ENCODE peak calls at places on chromosomes 16 and 17, in six cellular contexts. One of them, this sample, is unnamed.
A peak's percentile ranks its signal among the peaks of the same experiment; 100 is the strongest.

GRCh38 chr17:71412803-71413202 is 708.0 kb upstream of the SOX9 start:
- DNase-seq in trophoblast cell: peak; percentile 8
- DNase-seq in H9: no peak
- DNase-seq in H1: no peak
- DNase-seq in mesendoderm: no peak
- DNase-seq in mesenchymal stem cell: peak; percentile 94
- DNase-seq in this sample: no peak

GRCh38 chr17:79878346-79878745 is 39.1 kb upstream of the CBX4 start:
- DNase-seq in H9: no peak
- DNase-seq in mesenchymal stem cell: no peak
- DNase-seq in trophoblast cell: no peak
- DNase-seq in H1: no peak
- DNase-seq in mesendoderm: no peak
- DNase-seq in this sample: no peak

GRCh38 chr16:54933281-54934150 is 2.9 kb downstream of the IRX5 start:
- DNase-seq in mesendoderm: peak; percentile 18
- DNase-seq in H9: peak; percentile 41
- DNase-seq in mesenchymal stem cell: no peak
- DNase-seq in trophoblast cell: no peak
- DNase-seq in H1: no peak
- DNase-seq in this sample: peak; percentile 48

GRCh38 chr16:68902376-68903345 is 59.3 kb downstream of the TANGO6 start:
- DNase-seq in trophoblast cell: peak; percentile 55
- DNase-seq in H1: no peak
- DNase-seq in mesendoderm: peak; percentile 81
- DNase-seq in mesenchymal stem cell: peak; percentile 48
- DNase-seq in H9: peak; percentile 65
- DNase-seq in this sample: peak; percentile 55

GRCh38 chr16:23754594-23755483 is at the start of gene CHP2:
- DNase-seq in mesenchymal stem cell: no peak
- DNase-seq in trophoblast cell: no peak
- DNase-seq in H1: no peak
- DNase-seq in mesendoderm: peak; percentile 6
- DNase-seq in H9: peak; percentile 58
- DNase-seq in this sample: no peak

GRCh38 chr17:79478051-79478461 is 132.8 kb downstream of the RBFOX3 start:
- DNase-seq in H9: no peak
- DNase-seq in trophoblast cell: no peak
- DNase-seq in H1: no peak
- DNase-seq in mesendoderm: no peak
- DNase-seq in mesenchymal stem cell: no peak
- DNase-seq in this sample: no peak

GRCh38 chr17:48127371-48128051 is 19.9 kb downstream of the SNX11 start:
- DNase-seq in H9: no peak
- DNase-seq in trophoblast cell: peak; percentile 15
- DNase-seq in mesenchymal stem cell: peak; percentile 16
- DNase-seq in H1: no peak
- DNase-seq in mesendoderm: peak; percentile 34
- DNase-seq in this sample: no peak

GRCh38 chr16:53881371-53881770 is 177.4 kb downstream of the FTO start:
- DNase-seq in H1: no peak
- DNase-seq in trophoblast cell: peak; percentile 47
- DNase-seq in H9: no peak
- DNase-seq in mesenchymal stem cell: peak; percentile 85
- DNase-seq in mesendoderm: peak; percentile 24
- DNase-seq in this sample: no peak

GRCh38 chr17:81518785-81519283 is 6.2 kb upstream of the ACTG1 start:
- DNase-seq in H9: no peak
- DNase-seq in mesendoderm: peak; percentile 61
- DNase-seq in H1: no peak
- DNase-seq in trophoblast cell: peak; percentile 37
- DNase-seq in mesenchymal stem cell: no peak
- DNase-seq in this sample: no peak

GRCh38 chr17:8015957-8016631 is 13.7 kb downstream of the GUCY2D start:
- DNase-seq in mesenchymal stem cell: no peak
- DNase-seq in H9: peak; percentile 75
- DNase-seq in mesendoderm: no peak
- DNase-seq in H1: no peak
- DNase-seq in trophoblast cell: no peak
- DNase-seq in this sample: no peak

GRCh38 chr17:82449136-82449882 is 1.2 kb downstream of the CYBC1 start:
- DNase-seq in H1: no peak
- DNase-seq in mesendoderm: peak; percentile 31
- DNase-seq in H9: peak; percentile 71
- DNase-seq in trophoblast cell: no peak
- DNase-seq in mesenchymal stem cell: no peak
- DNase-seq in this sample: no peak

GRCh38 chr16:83330251-83330650 is 477.5 kb upstream of the HSBP1 start:
- DNase-seq in trophoblast cell: no peak
- DNase-seq in mesendoderm: peak; percentile 7
- DNase-seq in H9: no peak
- DNase-seq in mesenchymal stem cell: no peak
- DNase-seq in H1: no peak
- DNase-seq in this sample: no peak

GRCh38 chr16:84120023-84120422 is 3.3 kb upstream of the MBTPS1 start:
- DNase-seq in mesenchymal stem cell: no peak
- DNase-seq in trophoblast cell: no peak
- DNase-seq in H1: no peak
- DNase-seq in mesendoderm: no peak
- DNase-seq in H9: no peak
- DNase-seq in this sample: no peak

GRCh38 chr17:28716740-28717577 is 709 bp downstream of the RAB34 start:
- DNase-seq in mesendoderm: peak; percentile 57
- DNase-seq in H9: peak; percentile 55
- DNase-seq in trophoblast cell: peak; percentile 27
- DNase-seq in mesenchymal stem cell: peak; percentile 62
- DNase-seq in H1: no peak
- DNase-seq in this sample: peak; percentile 51

GRCh38 chr16:57675752-57676623 is 7.9 kb downstream of the ADGRG3 start:
- DNase-seq in H1: peak; percentile 13
- DNase-seq in mesendoderm: peak; percentile 83
- DNase-seq in H9: peak; percentile 61
- DNase-seq in mesenchymal stem cell: no peak
- DNase-seq in trophoblast cell: peak; percentile 52
- DNase-seq in this sample: no peak

GRCh38 chr16:11843861-11844260 is 7.5 kb downstream of the RSL1D1 start:
- DNase-seq in mesenchymal stem cell: no peak
- DNase-seq in H9: no peak
- DNase-seq in H1: no peak
- DNase-seq in trophoblast cell: no peak
- DNase-seq in mesendoderm: no peak
- DNase-seq in this sample: no peak

GRCh38 chr16:69561901-69562300 is 3.9 kb upstream of the NFAT5 start:
- DNase-seq in H9: no peak
- DNase-seq in trophoblast cell: no peak
- DNase-seq in mesenchymal stem cell: no peak
- DNase-seq in H1: no peak
- DNase-seq in mesendoderm: no peak
- DNase-seq in this sample: no peak

GRCh38 chr17:49646391-49647255 is 31.3 kb downstream of the SPOP start:
- DNase-seq in mesendoderm: peak; percentile 45
- DNase-seq in mesenchymal stem cell: peak; percentile 86
- DNase-seq in H9: peak; percentile 35
- DNase-seq in trophoblast cell: peak; percentile 75
- DNase-seq in H1: no peak
- DNase-seq in this sample: no peak

GRCh38 chr16:4574919-4575705 is 19.0 kb downstream of the C16orf96 start:
- DNase-seq in H1: peak; percentile 49
- DNase-seq in mesenchymal stem cell: no peak
- DNase-seq in mesendoderm: peak; percentile 47
- DNase-seq in H9: peak; percentile 72
- DNase-seq in trophoblast cell: no peak
- DNase-seq in this sample: no peak

DNA sequence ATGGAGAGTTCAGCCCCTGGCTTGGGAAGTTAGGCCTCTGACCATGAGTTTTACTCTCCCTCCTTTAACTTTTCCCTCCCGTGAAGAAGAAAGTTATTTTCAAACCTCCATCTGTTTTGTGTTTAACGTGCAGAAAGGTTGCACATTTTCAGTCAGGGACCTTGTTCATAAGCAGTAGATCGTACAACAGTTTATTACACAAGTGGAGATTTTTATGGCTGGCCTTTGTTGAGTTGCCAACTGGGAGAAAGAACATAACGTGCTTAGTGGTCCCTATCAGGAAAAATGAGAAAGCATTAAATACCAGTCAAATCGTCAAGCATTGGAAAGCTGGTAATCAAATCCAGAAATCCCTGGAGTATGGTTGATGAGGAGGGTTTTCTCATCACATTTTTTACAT is 117.9 kb upstream of the MYOCD start:
- DNase-seq in H1: no peak
- DNase-seq in H9: no peak
- DNase-seq in trophoblast cell: no peak
- DNase-seq in mesenchymal stem cell: no peak
- DNase-seq in mesendoderm: no peak
- DNase-seq in this sample: no peak
- H3K18ac ChIP-seq in H1: no peak overlapping the region
- H3K18ac ChIP-seq in H9: no peak overlapping the region
- H3K18ac ChIP-seq in trophoblast cell: no peak overlapping the region
- H3K18ac ChIP-seq in mesenchymal stem cell: no peak overlapping the region
- H3K18ac ChIP-seq in mesendoderm: no peak overlapping the region
- H3K18ac ChIP-seq in this sample: no peak overlapping the region

DNA sequence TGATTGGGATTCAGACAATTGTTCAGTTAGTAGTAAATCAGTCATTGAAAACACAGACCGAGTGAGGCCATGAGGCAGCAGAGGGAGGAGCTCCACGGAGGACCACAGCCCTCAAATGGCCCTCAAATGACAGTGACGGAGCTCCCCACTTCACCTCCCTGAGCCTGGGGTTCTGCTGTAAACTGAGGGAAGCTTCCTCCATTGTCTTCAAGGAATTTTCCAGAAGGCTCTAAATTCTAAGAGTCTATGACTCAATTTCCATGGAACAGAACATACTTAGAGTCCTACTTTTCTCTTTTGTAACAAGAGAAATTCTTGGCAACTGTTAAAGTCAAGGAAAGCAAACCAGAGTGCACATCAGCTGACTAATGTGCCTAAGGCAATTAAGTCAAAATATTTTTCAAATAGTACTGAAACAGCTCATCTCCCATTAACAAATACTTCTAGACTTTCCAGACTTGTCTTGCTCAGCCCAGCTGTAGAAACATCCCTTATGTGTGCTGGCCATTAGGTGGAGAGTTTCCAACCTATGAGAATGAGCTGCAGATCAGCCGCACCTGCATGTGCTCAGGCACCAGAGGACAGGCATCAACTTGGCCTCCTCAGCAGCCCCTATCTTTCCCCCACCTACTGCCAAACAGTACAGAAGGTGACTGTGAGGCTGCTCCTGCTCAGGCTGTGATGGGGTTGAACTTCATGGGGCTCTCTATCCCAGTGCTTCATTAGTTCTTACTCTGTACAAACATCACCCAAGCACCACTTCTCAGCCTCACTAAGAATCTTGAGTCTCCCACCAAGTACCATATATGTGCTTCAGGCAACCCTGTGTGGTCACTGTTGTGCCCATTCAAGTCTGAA is 32.3 kb downstream of the TEX2 start:
- DNase-seq in H9: no peak
- DNase-seq in trophoblast cell: peak; percentile 94
- DNase-seq in mesendoderm: no peak
- DNase-seq in mesenchymal stem cell: peak; percentile 87
- DNase-seq in H1: no peak
- DNase-seq in this sample: no peak
- H4K8ac ChIP-seq in H9: no peak overlapping the region
- H4K8ac ChIP-seq in trophoblast cell: peak overlapping the region; percentile 67
- H4K8ac ChIP-seq in mesendoderm: no peak overlapping the region
- H4K8ac ChIP-seq in mesenchymal stem cell: peak overlapping the region; percentile 33
- H4K8ac ChIP-seq in H1: no peak overlapping the region
- H4K8ac ChIP-seq in this sample: no peak overlapping the region

GRCh38 chr16:82071421-82071820 is 36.4 kb downstream of the HSD17B2 start:
- DNase-seq in mesenchymal stem cell: no peak
- DNase-seq in H1: no peak
- DNase-seq in mesendoderm: no peak
- DNase-seq in trophoblast cell: no peak
- DNase-seq in H9: no peak
- DNase-seq in this sample: no peak
- H3K18ac ChIP-seq in mesenchymal stem cell: no peak overlapping the region
- H3K18ac ChIP-seq in H1: no peak overlapping the region
- H3K18ac ChIP-seq in mesendoderm: no peak overlapping the region
- H3K18ac ChIP-seq in trophoblast cell: no peak overlapping the region
- H3K18ac ChIP-seq in H9: no peak overlapping the region
- H3K18ac ChIP-seq in this sample: no peak overlapping the region

GRCh38 chr17:74956093-74956492 is 16.5 kb downstream of the HID1 start:
- DNase-seq in trophoblast cell: no peak
- DNase-seq in mesendoderm: no peak
- DNase-seq in mesenchymal stem cell: no peak
- DNase-seq in H1: no peak
- DNase-seq in H9: no peak
- DNase-seq in this sample: no peak

GRCh38 chr17:74952431-74953128 is 16.9 kb downstream of the OTOP3 start:
- DNase-seq in H9: no peak
- DNase-seq in mesendoderm: no peak
- DNase-seq in mesenchymal stem cell: no peak
- DNase-seq in trophoblast cell: no peak
- DNase-seq in H1: no peak
- DNase-seq in this sample: no peak

GRCh38 chr17:74953129-74953687 is 17.5 kb downstream of the OTOP3 start:
- DNase-seq in mesendoderm: no peak
- DNase-seq in trophoblast cell: no peak
- DNase-seq in H9: no peak
- DNase-seq in H1: no peak
- DNase-seq in mesenchymal stem cell: no peak
- DNase-seq in this sample: no peak

GRCh38 chr17:74954115-74954514 is 18.4 kb downstream of the OTOP3 start:
- DNase-seq in H9: no peak
- DNase-seq in trophoblast cell: no peak
- DNase-seq in mesendoderm: no peak
- DNase-seq in H1: no peak
- DNase-seq in mesenchymal stem cell: no peak
- DNase-seq in this sample: no peak

GRCh38 chr17:74954665-74955421 is 17.7 kb downstream of the HID1 start:
- DNase-seq in H1: no peak
- DNase-seq in H9: no peak
- DNase-seq in trophoblast cell: no peak
- DNase-seq in mesenchymal stem cell: no peak
- DNase-seq in mesendoderm: no peak
- DNase-seq in this sample: no peak
- H4K8ac ChIP-seq in H1: no peak overlapping the region
- H4K8ac ChIP-seq in H9: no peak overlapping the region
- H4K8ac ChIP-seq in trophoblast cell: no peak overlapping the region
- H4K8ac ChIP-seq in mesenchymal stem cell: no peak overlapping the region
- H4K8ac ChIP-seq in mesendoderm: no peak overlapping the region
- H4K8ac ChIP-seq in this sample: no peak overlapping the region

DNA sequence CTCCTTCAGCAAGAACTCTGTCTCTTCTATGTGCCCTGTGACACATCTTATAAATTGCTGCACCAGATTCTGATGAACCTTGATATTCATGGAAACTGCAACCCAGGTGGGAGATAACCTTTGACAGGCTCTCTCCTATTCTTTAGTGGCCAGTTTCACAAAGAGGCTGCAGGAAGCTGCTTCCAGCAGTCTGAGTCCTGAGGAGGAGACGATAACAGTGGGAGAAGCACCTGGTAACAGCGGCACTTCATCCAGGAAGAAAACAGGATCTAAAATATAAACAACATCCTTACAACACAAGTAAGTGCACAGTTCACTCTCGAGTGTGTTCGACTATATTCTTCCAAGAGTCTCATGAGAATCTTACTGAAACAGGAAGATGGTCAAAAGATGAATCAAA is 180.1 kb downstream of the MAP2K6 start:
- DNase-seq in trophoblast cell: no peak
- DNase-seq in mesendoderm: no peak
- DNase-seq in H9: no peak
- DNase-seq in H1: no peak
- DNase-seq in mesenchymal stem cell: no peak
- DNase-seq in this sample: no peak
- H3K18ac ChIP-seq in trophoblast cell: no peak overlapping the region
- H3K18ac ChIP-seq in mesendoderm: no peak overlapping the region
- H3K18ac ChIP-seq in H9: no peak overlapping the region
- H3K18ac ChIP-seq in H1: no peak overlapping the region
- H3K18ac ChIP-seq in mesenchymal stem cell: no peak overlapping the region
- H3K18ac ChIP-seq in this sample: no peak overlapping the region

This sample was measured in neuronal stem cell.